ENCODE peak calls at places on chromosomes 6 and 20, in seven cellular contexts. H, L, F, R, B, K and P are unnamed samples.

GRCh38 chr6:144776031-144776819 is 491.1 kb downstream of the UTRN start:
- DNase-seq in L (no peak), B (no peak), R (no peak), H (no peak), K (no peak), F (no peak), P (no peak)

GRCh38 chr6:156972145-156972544 is 195.0 kb downstream of the ARID1B start:
- DNase-seq in F (no peak), L (no peak), H (no peak), B (no peak), R (no peak), K (no peak), P (no peak)

GRCh38 chr20:57413990-57414389 is 22.8 kb downstream of the RBM38 start:
- DNase-seq in L (no peak), K (no peak), R (no peak), H (no peak), F (peak), B (no peak), P (no peak)

GRCh38 chr6:148471624-148472494 is 129.2 kb downstream of the SASH1 start:
- DNase-seq in F (no peak), K (peak), H (no peak), R (no peak), B (peak), L (no peak), P (no peak)

GRCh38 chr20:3925899-3926638 is 36.9 kb downstream of the PANK2 start:
- DNase-seq in R (no peak), F (no peak), H (no peak), L (no peak), K (no peak), B (no peak), P (no peak)

GRCh38 chr20:44683263-44684046 is 31.7 kb upstream of the CCN5 start:
- DNase-seq in K (peak), R (no peak), H (no peak), L (peak), B (no peak), F (no peak), P (peak)

GRCh38 chr6:96792791-96793190 is 44.5 kb downstream of the GPR63 start:
- DNase-seq in R (no peak), F (no peak), K (no peak), L (no peak), B (no peak), H (no peak), P (no peak)

GRCh38 chr6:6683964-6684363 is 95.4 kb downstream of the LY86 start:
- DNase-seq in K (no peak), B (no peak), H (no peak), R (no peak), F (no peak), L (no peak), P (no peak)

GRCh38 chr6:158775832-158776231 is 43.3 kb downstream of the EZR start:
- DNase-seq in R (no peak), F (no peak), B (no peak), L (no peak), H (no peak), K (no peak), P (no peak)

GRCh38 chr6:106122941-106123337 is 36.8 kb downstream of the PRDM1 start:
- DNase-seq in L (no peak), F (no peak), H (no peak), B (no peak), K (no peak), R (no peak), P (no peak)

GRCh38 chr6:33276581-33276863 is 401 bp upstream of the B3GALT4 start:
- DNase-seq in H (no peak), L (no peak), K (no peak), B (no peak), F (no peak), R (no peak), P (no peak)

GRCh38 chr6:26158581-26159416 is 71.6 kb downstream of the HFE start:
- DNase-seq in L (peak), R (peak), F (peak), K (peak), B (peak), H (peak), P (peak)

GRCh38 chr20:52379723-52380336 is 188.3 kb upstream of the ZFP64 start:
- DNase-seq in H (no peak), L (peak), K (peak), R (peak), B (peak), F (peak), P (peak)

GRCh38 chr6:57254055-57254717 is 32.1 kb upstream of the RAB23 start:
- DNase-seq in B (no peak), K (no peak), R (no peak), F (no peak), L (no peak), H (no peak), P (no peak)

GRCh38 chr6:158718431-158719126 is 68.7 kb downstream of the SYTL3 start:
- DNase-seq in B (no peak), R (no peak), H (no peak), K (peak), L (no peak), F (peak), P (peak)

GRCh38 chr6:147758305-147758704 is 249.8 kb downstream of the SAMD5 start:
- DNase-seq in H (no peak), F (no peak), B (no peak), K (no peak), R (no peak), L (no peak), P (no peak)

GRCh38 chr6:76435174-76435573 is 362.7 kb upstream of the IMPG1 start:
- DNase-seq in K (no peak), L (no peak), B (no peak), H (no peak), R (no peak), F (no peak), P (no peak)

GRCh38 chr20:49479785-49480184 is 2.7 kb downstream of the KCNB1 start:
- DNase-seq in K (no peak), L (no peak), R (no peak), B (no peak), H (no peak), F (no peak), P (no peak)

GRCh38 chr6:133131621-133132020 is 109.5 kb upstream of the EYA4 start:
- DNase-seq in H (no peak), F (no peak), R (peak), K (no peak), L (no peak), B (no peak), P (peak)

GRCh38 chr6:80733645-80734044 is 627.2 kb downstream of the BCKDHB start:
- DNase-seq in B (no peak), H (no peak), K (no peak), F (no peak), L (no peak), R (no peak), P (no peak)

GRCh38 chr6:44100088-44100550 is 27.1 kb downstream of the MRPL14 start:
- DNase-seq in B (peak), K (no peak), L (no peak), R (no peak), F (no peak), H (no peak), P (peak)

GRCh38 chr20:14715400-14715799 is 378.0 kb upstream of the FLRT3 start:
- DNase-seq in K (no peak), L (no peak), F (no peak), R (no peak), B (no peak), H (no peak), P (no peak)

GRCh38 chr20:58143531-58143930 is 84.9 kb downstream of the ANKRD60 start:
- DNase-seq in H (no peak), L (no peak), R (no peak), B (no peak), F (no peak), K (no peak), P (no peak)

GRCh38 chr6:2447318-2447717 is 201.9 kb upstream of the GMDS start:
- DNase-seq in L (no peak), F (no peak), R (no peak), K (peak), H (no peak), B (no peak), P (no peak)

GRCh38 chr6:103273048-103273447 is 1586.7 kb downstream of the HACE1 start:
- DNase-seq in K (no peak), R (no peak), L (no peak), B (no peak), F (no peak), H (no peak), P (no peak)

GRCh38 chr6:141153563-141153962 is 979.2 kb upstream of the GJE1 start:
- DNase-seq in F (no peak), K (no peak), L (no peak), H (no peak), R (no peak), B (no peak), P (no peak)

DNA sequence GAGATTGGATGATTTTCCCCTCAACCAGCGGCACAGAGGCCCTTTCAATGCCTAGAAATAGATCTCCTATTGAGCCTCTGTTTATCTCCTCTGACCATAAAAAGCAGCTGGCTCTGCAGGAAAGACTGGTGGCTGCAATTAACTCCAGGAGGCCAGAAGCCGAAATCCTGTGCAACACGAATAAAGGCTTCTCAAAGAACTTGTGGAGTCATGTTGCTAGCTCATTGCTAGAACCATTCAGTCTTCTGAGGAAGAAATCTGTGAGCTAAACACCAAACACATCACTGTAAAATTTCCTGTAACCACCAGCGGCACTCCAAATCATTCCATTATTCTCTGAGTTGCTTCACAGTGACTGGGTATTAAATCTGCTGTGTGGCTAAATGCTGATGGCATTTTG is 49.1 kb upstream of the TPD52L1 start:
- DNase-seq in F (no peak), H (no peak), R (no peak), B (no peak), L (no peak), K (no peak), P (no peak)
- H3K27ac ChIP-seq in F (no peak), H (no peak), R (peak), B (no peak), L (no peak), K (peak), P (no peak)

GRCh38 chr6:16230953-16231352 is 7.4 kb upstream of the GMPR start:
- DNase-seq in H (no peak), R (no peak), F (no peak), B (no peak), L (no peak), K (no peak), P (no peak)
- TF ChIP-seq CTCF in H (no peak), R (no peak), F (no peak), B (no peak), L (no peak), K (no peak), P (no peak)

DNA sequence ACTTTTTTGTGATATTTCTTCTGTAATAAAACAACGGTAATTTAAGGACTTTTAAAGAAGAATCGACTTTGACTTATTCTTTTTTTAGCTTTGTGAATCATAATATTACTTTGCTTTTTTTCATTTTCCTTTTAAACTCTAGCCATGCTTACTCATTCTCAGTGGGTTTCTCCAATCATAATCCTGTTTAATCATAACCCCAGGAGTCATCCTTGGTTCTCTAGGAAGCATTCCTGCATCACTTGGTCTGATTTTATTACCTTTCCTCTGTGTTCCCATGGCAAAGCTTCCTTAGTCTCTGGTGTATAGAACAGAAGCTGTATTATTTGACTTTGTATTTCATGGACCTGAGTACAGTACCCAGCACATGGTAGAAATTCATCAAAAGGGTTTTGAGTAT is 223.5 kb downstream of the CDKAL1 start:
- DNase-seq in R (no peak), F (no peak), L (no peak), B (no peak), K (no peak), H (no peak), P (no peak)
- H3K4me3 ChIP-seq in R (no peak), F (no peak), L (no peak), B (no peak), K (no peak), H (no peak), P (no peak)

GRCh38 chr6:109449064-109449788 is 6.3 kb downstream of the MICAL1 start:
- DNase-seq in B (no peak), R (no peak), H (peak), F (peak), K (no peak), L (no peak), P (peak)

GRCh38 chr6:109450801-109451200 is 4.8 kb downstream of the MICAL1 start:
- DNase-seq in B (no peak), H (no peak), L (no peak), K (no peak), F (no peak), R (no peak), P (no peak)

GRCh38 chr6:109451376-109451775 is 4.2 kb downstream of the MICAL1 start:
- DNase-seq in B (no peak), L (no peak), F (no peak), K (no peak), H (peak), R (no peak), P (no peak)

GRCh38 chr6:109448615-109449014 is 7.0 kb downstream of the MICAL1 start:
- DNase-seq in B (no peak), L (no peak), K (no peak), R (no peak), H (no peak), F (no peak), P (no peak)

GRCh38 chr6:109449789-109450673 is 5.5 kb downstream of the MICAL1 start:
- DNase-seq in H (peak), K (peak), B (no peak), R (no peak), L (no peak), F (peak), P (no peak)
- H3K27ac ChIP-seq in H (no peak), K (no peak), B (no peak), R (no peak), L (no peak), F (no peak), P (no peak)

GRCh38 chr6:23446394-23447001 is 679.5 kb upstream of the NRSN1 start:
- DNase-seq in K (no peak), L (no peak), R (no peak), H (no peak), B (peak), F (no peak), P (no peak)
- TF ChIP-seq CTCF in K (no peak), L (peak), R (peak), H (no peak), B (peak), F (no peak), P (peak)

GRCh38 chr6:5337573-5337972 is 76.3 kb downstream of the FARS2 start:
- DNase-seq in L (no peak), F (no peak), R (no peak), H (no peak), B (no peak), K (no peak), P (no peak)

GRCh38 chr6:5339757-5340156 is 78.4 kb downstream of the FARS2 start:
- DNase-seq in H (no peak), R (no peak), L (no peak), F (no peak), K (no peak), B (no peak), P (no peak)

GRCh38 chr6:5335020-5335419 is 73.7 kb downstream of the FARS2 start:
- DNase-seq in L (no peak), K (no peak), B (no peak), R (no peak), H (no peak), F (no peak), P (no peak)

GRCh38 chr6:5341845-5342244 is 80.5 kb downstream of the FARS2 start:
- DNase-seq in R (no peak), F (no peak), H (no peak), B (no peak), K (no peak), L (no peak), P (no peak)

GRCh38 chr6:5338177-5338960 is 77.1 kb downstream of the FARS2 start:
- DNase-seq in F (no peak), K (no peak), R (no peak), L (no peak), H (no peak), B (no peak), P (no peak)
- H3K4me3 ChIP-seq in F (no peak), K (no peak), R (no peak), L (no peak), H (no peak), B (no peak), P (no peak)